ENCODE peak calls at places on chromosomes 16 and 17, in four cellular contexts. U is A549, T is SK-N-SH, Q is GM12878. A is an unnamed sample.
A peak's percentile ranks its signal among the peaks of the same experiment; 100 is the strongest.

GRCh38 chr16:64920211-64920610 is 201.7 kb downstream of the CDH11 start:
- DNase-seq in U (no peak), T (no peak), Q (no peak), A (no peak)

GRCh38 chr16:27379919-27380318 is 22.1 kb upstream of the IL21R start:
- DNase-seq in U (no peak), T (no peak), Q (no peak), A (no peak)

GRCh38 chr16:15996432-15997109 is 47.2 kb downstream of the ABCC1 start:
- DNase-seq in U (peak; percentile 88), T (peak; percentile 52), Q (no peak), A (peak; percentile 99)

GRCh38 chr17:32828822-32829221 is 48.1 kb downstream of the MYO1D start:
- DNase-seq in U (no peak), T (no peak), Q (no peak), A (no peak)

GRCh38 chr17:16439867-16440351 is 24.5 kb downstream of the TRPV2 start:
- DNase-seq in U (no peak), T (no peak), Q (no peak), A (no peak)

GRCh38 chr16:79770244-79771064 is 169.9 kb upstream of the MAF start:
- DNase-seq in U (peak; percentile 85), T (peak; percentile 93), Q (peak; percentile 12), A (peak; percentile 63)

GRCh38 chr16:12061336-12062055 is 85.0 kb downstream of the SNX29 start:
- DNase-seq in U (no peak), T (no peak), Q (no peak), A (no peak)

GRCh38 chr17:50209472-50210248 is 8.2 kb upstream of the COL1A1 start:
- DNase-seq in U (no peak), T (peak; percentile 96), Q (no peak), A (no peak)

GRCh38 chr16:27598921-27599565 is 49.1 kb downstream of the KATNIP start:
- DNase-seq in U (no peak), T (no peak), Q (no peak), A (no peak)

GRCh38 chr17:20189322-20189721 is 180.2 kb downstream of the SPECC1 start:
- DNase-seq in U (no peak), T (no peak), Q (no peak), A (no peak)

GRCh38 chr17:77318491-77319210 is 177.9 kb downstream of the SEC14L1 start:
- DNase-seq in U (no peak), T (peak; percentile 24), Q (no peak), A (no peak)

GRCh38 chr17:50060951-50061712 is 5.2 kb downstream of the ITGA3 start:
- DNase-seq in U (no peak), T (no peak), Q (no peak), A (no peak)

GRCh38 chr17:28407974-28408306 is 1.9 kb upstream of the SLC46A1 start:
- DNase-seq in U (no peak), T (no peak), Q (no peak), A (no peak)

GRCh38 chr17:42276609-42277341 is 584 bp upstream of the STAT5B start:
- DNase-seq in U (peak; percentile 76), T (peak; percentile 74), Q (no peak), A (peak; percentile 73)

GRCh38 chr16:58515871-58516767 is 802 bp downstream of the SETD6 start:
- DNase-seq in U (no peak), T (no peak), Q (no peak), A (peak; percentile 24)

GRCh38 chr17:56939869-56940484 is 20.9 kb downstream of the COIL start:
- DNase-seq in U (peak; percentile 80), T (peak; percentile 79), Q (no peak), A (peak; percentile 72)

GRCh38 chr17:48601528-48602430 is 3.0 kb downstream of the HOXB6 start:
- DNase-seq in U (peak; percentile 54), T (no peak), Q (no peak), A (no peak)

GRCh38 chr17:60231691-60232090 is 81.9 kb downstream of the CA4 start:
- DNase-seq in U (no peak), T (no peak), Q (no peak), A (no peak)

GRCh38 chr17:21081967-21082366 is 39.2 kb upstream of the USP22 start:
- DNase-seq in U (no peak), T (no peak), Q (no peak), A (no peak)

GRCh38 chr17:43543771-43544575 is 2.2 kb downstream of the ETV4 start:
- DNase-seq in U (no peak), T (no peak), Q (no peak), A (peak; percentile 47)

GRCh38 chr16:8645141-8645521 is 23.6 kb downstream of the METTL22 start:
- DNase-seq in U (no peak), T (no peak), Q (no peak), A (no peak)

GRCh38 chr17:73546770-73547345 is 97.4 kb downstream of the SDK2 start:
- DNase-seq in U (peak; percentile 38), T (peak; percentile 85), Q (no peak), A (peak; percentile 13)

GRCh38 chr16:84175351-84176081 is 11.3 kb downstream of the TAF1C start:
- DNase-seq in U (peak; percentile 55), T (peak; percentile 91), Q (peak; percentile 19), A (peak; percentile 65)

GRCh38 chr17:13114601-13115024 is 96.8 kb upstream of the ELAC2 start:
- DNase-seq in U (peak; percentile 63), T (peak; percentile 69), Q (no peak), A (peak; percentile 24)

GRCh38 chr17:57890857-57891232 is 41.0 kb upstream of the MRPS23 start:
- DNase-seq in U (no peak), T (no peak), Q (no peak), A (no peak)

DNA sequence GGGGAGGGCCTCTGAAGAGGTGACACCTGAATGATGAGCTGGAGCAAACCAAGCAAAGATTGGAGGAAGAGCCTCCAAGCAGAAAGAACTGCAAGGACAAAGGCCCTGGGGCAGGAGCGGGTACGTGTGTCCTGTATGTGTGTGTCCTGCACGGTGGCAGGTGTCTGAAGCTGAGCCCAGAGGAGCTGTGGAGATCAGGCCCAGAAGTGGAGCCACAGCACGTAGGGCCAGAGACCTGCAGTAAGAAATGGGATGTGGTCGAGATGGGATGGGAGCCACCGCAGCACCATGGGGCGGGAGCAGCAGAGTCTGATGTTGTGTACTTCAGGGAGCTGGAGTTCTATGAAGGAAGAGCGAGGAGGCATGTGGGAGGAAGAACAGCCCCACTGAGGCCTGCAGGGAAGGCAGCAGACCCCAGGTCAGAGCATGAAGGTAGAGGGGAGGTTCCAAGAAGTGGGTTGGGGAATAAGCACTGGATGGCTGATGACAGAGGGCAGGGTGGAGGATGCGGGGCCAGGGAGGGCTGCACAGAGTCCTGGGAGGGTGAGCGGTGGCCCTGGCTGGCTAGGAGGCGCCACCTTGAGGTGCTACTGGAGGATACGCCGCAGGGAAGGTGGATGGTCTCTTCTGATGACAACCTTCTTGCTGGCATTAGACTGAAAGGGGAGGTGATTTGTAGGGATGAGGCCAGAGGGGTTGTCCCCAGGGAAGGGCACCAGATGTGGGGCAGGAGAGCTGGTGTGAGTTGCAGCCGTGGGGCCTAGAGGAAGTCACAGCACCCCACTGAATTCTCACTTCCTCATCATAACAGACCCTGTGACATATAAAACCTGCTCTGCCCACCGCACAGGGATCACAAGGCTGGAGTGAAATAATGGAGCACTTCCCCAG is 10.6 kb upstream of the CETP start:
- DNase-seq in U (peak; percentile 60), T (peak; percentile 82), Q (no peak), A (peak; percentile 61)
- TF ChIP-seq PBX3 in U (no peak), T (no peak), Q (no peak), A (no peak)

GRCh38 chr16:48231675-48232214 is 12.4 kb upstream of the LONP2 start:
- DNase-seq in U (peak; percentile 23), T (peak; percentile 45), Q (no peak), A (peak; percentile 49)

GRCh38 chr16:48235556-48236136 is 8.5 kb upstream of the LONP2 start:
- DNase-seq in U (no peak), T (no peak), Q (no peak), A (peak; percentile 83)

GRCh38 chr16:48235058-48235555 is 9.0 kb upstream of the LONP2 start:
- DNase-seq in U (no peak), T (no peak), Q (no peak), A (no peak)

GRCh38 chr16:48234630-48235029 is 9.5 kb upstream of the LONP2 start:
- DNase-seq in U (no peak), T (no peak), Q (no peak), A (no peak)

GRCh38 chr16:48232459-48233040 is 11.6 kb upstream of the LONP2 start:
- DNase-seq in U (no peak), T (no peak), Q (no peak), A (no peak)
- TF ChIP-seq PBX3 in U (no peak), T (no peak), Q (no peak), A (no peak)

GRCh38 chr17:7260151-7260550 is 2.1 kb downstream of the CLDN7 start:
- DNase-seq in U (no peak), T (peak; percentile 16), Q (no peak), A (no peak)

GRCh38 chr17:7256766-7257456 is 4.9 kb downstream of the ELP5 start:
- DNase-seq in U (no peak), T (no peak), Q (no peak), A (no peak)

GRCh38 chr17:7259555-7259889 is 2.8 kb downstream of the CLDN7 start:
- DNase-seq in U (no peak), T (no peak), Q (no peak), A (no peak)

GRCh38 chr17:7260601-7261376 is 1.5 kb downstream of the CLDN7 start:
- DNase-seq in U (no peak), T (no peak), Q (no peak), A (no peak)

DNA sequence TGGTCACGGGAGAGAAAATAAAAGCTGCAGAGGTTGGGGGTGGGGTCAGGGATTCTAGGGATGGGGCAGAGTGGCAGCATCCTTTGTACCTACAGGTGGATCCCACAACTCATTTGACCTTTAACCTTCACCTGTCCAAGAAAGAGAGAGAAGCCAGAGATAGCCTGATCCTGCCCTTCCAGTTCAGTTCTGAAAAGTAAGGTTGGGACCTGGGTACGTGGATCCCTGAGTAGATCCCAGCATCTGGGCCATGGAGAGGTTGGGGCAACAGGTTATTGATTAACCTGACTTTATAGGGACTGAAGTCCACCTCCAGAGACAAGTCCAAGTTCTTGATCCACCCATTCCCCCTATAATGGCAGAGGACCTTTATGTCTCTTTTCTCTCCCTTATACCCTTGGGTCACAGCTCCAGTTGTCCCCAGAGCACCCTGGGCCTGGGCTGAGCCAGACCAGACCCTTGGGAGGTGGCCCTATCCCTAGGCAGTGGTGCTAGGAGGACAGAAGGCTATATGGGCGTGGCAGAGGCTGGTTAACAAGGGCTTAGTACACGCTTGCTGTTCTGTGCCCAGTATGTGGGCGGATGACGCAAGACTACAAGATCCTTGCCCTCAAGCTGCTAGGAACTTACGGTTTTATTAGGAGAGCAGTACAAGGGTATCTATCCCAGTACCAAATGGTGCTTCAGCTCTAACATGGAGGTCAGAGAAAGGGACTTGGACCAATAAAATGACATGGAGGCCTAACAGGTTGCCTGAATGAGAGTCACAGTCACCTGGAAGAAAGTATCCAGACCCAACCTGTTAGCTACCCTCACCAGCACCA is 3.3 kb downstream of the CLDN7 start:
- DNase-seq in U (no peak), T (no peak), Q (no peak), A (peak; percentile 78)
- TF ChIP-seq PBX3 in U (no peak), T (no peak), Q (no peak), A (no peak)

GRCh38 chr17:39101139-39101538 is 50.3 kb downstream of the PLXDC1 start:
- DNase-seq in U (no peak), T (no peak), Q (no peak), A (peak; percentile 28)

GRCh38 chr17:39100530-39100929 is 50.9 kb downstream of the PLXDC1 start:
- DNase-seq in U (no peak), T (no peak), Q (no peak), A (no peak)

GRCh38 chr17:39097537-39097936 is 53.9 kb downstream of the PLXDC1 start:
- DNase-seq in U (no peak), T (no peak), Q (no peak), A (no peak)

GRCh38 chr17:39098474-39099090 is 52.9 kb downstream of the PLXDC1 start:
- DNase-seq in U (no peak), T (no peak), Q (no peak), A (no peak)

GRCh38 chr17:39099686-39100293 is 51.6 kb downstream of the PLXDC1 start:
- DNase-seq in U (no peak), T (no peak), Q (no peak), A (no peak)
- TF ChIP-seq PBX3 in U (no peak), T (peak; percentile 20), Q (no peak), A (no peak)